ENCODE peak calls at places on chromosomes 6 and 20, in five cellular contexts. A is SK-N-SH treated with all-trans-retinoic acid at 6 μM for 48 hours, U is WTC11, V is heart right ventricle, P is mucosa of descending colon. T is an unnamed sample.

GRCh38 chr6:70669133-70669532 is 1.4 kb downstream of the SMAP1 start:
- ATAC-seq in A (no peak), P (peak; percentile 44), U (no peak), V (no peak), T (no peak)

GRCh38 chr20:13648872-13649271 is 10.1 kb upstream of the TASP1 start:
- ATAC-seq in U (no peak), A (no peak), V (no peak), P (no peak), T (no peak)

GRCh38 chr6:45254242-45254641 is 73.9 kb upstream of the RUNX2 start:
- ATAC-seq in P (no peak), V (no peak), U (no peak), A (no peak), T (no peak)

GRCh38 chr20:53736122-53736756 is 142.6 kb upstream of the ZNF217 start:
- ATAC-seq in U (peak; percentile 11), A (peak; percentile 3), V (no peak), P (no peak), T (no peak)

GRCh38 chr20:17215167-17215566 is 11.7 kb upstream of the PCSK2 start:
- ATAC-seq in P (no peak), A (no peak), U (no peak), V (no peak), T (no peak)

GRCh38 chr6:149888113-149888512 is 9.8 kb downstream of the RAET1E start:
- ATAC-seq in P (peak; percentile 74), V (no peak), U (no peak), A (no peak), T (no peak)

GRCh38 chr6:150666071-150666470 is 66.4 kb downstream of the PLEKHG1 start:
- ATAC-seq in U (no peak), A (no peak), V (peak; percentile 32), P (peak; percentile 21), T (no peak)

GRCh38 chr6:73455865-73456629 is 4.0 kb upstream of the CGAS start:
- ATAC-seq in P (no peak), U (no peak), A (no peak), V (no peak), T (no peak)

GRCh38 chr6:119476554-119476953 is 127.0 kb upstream of the MAN1A1 start:
- ATAC-seq in A (no peak), V (no peak), P (peak; percentile 51), U (no peak), T (peak; percentile 52)

GRCh38 chr6:38847497-38847896 is 132.4 kb downstream of the DNAH8 start:
- ATAC-seq in A (no peak), P (no peak), U (no peak), V (no peak), T (no peak)

GRCh38 chr6:3201388-3201787 is 26.1 kb downstream of the TUBB2B start:
- ATAC-seq in V (no peak), U (no peak), P (no peak), A (no peak), T (no peak)

T was measured in stimulated activated memory B cell treated with anti-CD40 and anti-IgM and Interleukin-4, amounts not matched to agents 10 μg/mL and 1 μg/mL and 100 μg/mL, for 72 hours.